ENCODE peak calls at places on chromosomes 3 and 15, in seven cellular contexts. One of them, this sample, is unnamed.

GRCh38 chr3:108403921-108404320 is 106.5 kb downstream of the MYH15 start:
- DNase-seq in fibroblast of lung: no peak
- DNase-seq in A673: no peak
- DNase-seq in CD4-positive, CD25-positive, alpha-beta regulatory T cell: no peak
- DNase-seq in hepatocyte: no peak
- DNase-seq in ascending aorta: no peak
- DNase-seq in psoas muscle: no peak
- DNase-seq in this sample: no peak

GRCh38 chr3:159246385-159246784 is 444.5 kb downstream of the MFSD1 start:
- DNase-seq in ascending aorta: no peak
- DNase-seq in A673: no peak
- DNase-seq in hepatocyte: no peak
- DNase-seq in psoas muscle: no peak
- DNase-seq in fibroblast of lung: no peak
- DNase-seq in CD4-positive, CD25-positive, alpha-beta regulatory T cell: no peak
- DNase-seq in this sample: no peak

GRCh38 chr15:40501487-40501886 is 30.7 kb downstream of the CHST14 start:
- DNase-seq in hepatocyte: no peak
- DNase-seq in ascending aorta: no peak
- DNase-seq in A673: no peak
- DNase-seq in fibroblast of lung: no peak
- DNase-seq in psoas muscle: no peak
- DNase-seq in CD4-positive, CD25-positive, alpha-beta regulatory T cell: no peak
- DNase-seq in this sample: no peak

GRCh38 chr15:75350601-75351331 is 3.9 kb downstream of the NEIL1 start:
- DNase-seq in psoas muscle: no peak
- DNase-seq in fibroblast of lung: no peak
- DNase-seq in hepatocyte: no peak
- DNase-seq in A673: no peak
- DNase-seq in ascending aorta: no peak
- DNase-seq in CD4-positive, CD25-positive, alpha-beta regulatory T cell: no peak
- DNase-seq in this sample: no peak

GRCh38 chr3:13652728-13653127 is 103.8 kb downstream of the FBLN2 start:
- DNase-seq in fibroblast of lung: no peak
- DNase-seq in ascending aorta: no peak
- DNase-seq in psoas muscle: peak; percentile 10
- DNase-seq in hepatocyte: no peak
- DNase-seq in CD4-positive, CD25-positive, alpha-beta regulatory T cell: no peak
- DNase-seq in A673: no peak
- DNase-seq in this sample: no peak

GRCh38 chr3:39809181-39809994 is at the start of gene MYRIP:
- DNase-seq in ascending aorta: no peak
- DNase-seq in psoas muscle: peak; percentile 51
- DNase-seq in A673: peak; percentile 47
- DNase-seq in fibroblast of lung: no peak
- DNase-seq in CD4-positive, CD25-positive, alpha-beta regulatory T cell: no peak
- DNase-seq in hepatocyte: peak; percentile 86
- DNase-seq in this sample: peak; percentile 59

GRCh38 chr15:66369773-66370651 is 13.5 kb upstream of the TIPIN start:
- DNase-seq in hepatocyte: no peak
- DNase-seq in fibroblast of lung: peak; percentile 12
- DNase-seq in A673: peak; percentile 9
- DNase-seq in ascending aorta: no peak
- DNase-seq in CD4-positive, CD25-positive, alpha-beta regulatory T cell: no peak
- DNase-seq in psoas muscle: no peak
- DNase-seq in this sample: peak; percentile 34

GRCh38 chr3:126964261-126964660 is 18.7 kb upstream of the PLXNA1 start:
- DNase-seq in A673: no peak
- DNase-seq in ascending aorta: no peak
- DNase-seq in CD4-positive, CD25-positive, alpha-beta regulatory T cell: no peak
- DNase-seq in fibroblast of lung: no peak
- DNase-seq in hepatocyte: no peak
- DNase-seq in psoas muscle: no peak
- DNase-seq in this sample: no peak

GRCh38 chr15:49883121-49883520 is 235.9 kb downstream of the ATP8B4 start:
- DNase-seq in A673: no peak
- DNase-seq in psoas muscle: no peak
- DNase-seq in fibroblast of lung: no peak
- DNase-seq in hepatocyte: no peak
- DNase-seq in ascending aorta: no peak
- DNase-seq in CD4-positive, CD25-positive, alpha-beta regulatory T cell: no peak
- DNase-seq in this sample: no peak

DNA sequence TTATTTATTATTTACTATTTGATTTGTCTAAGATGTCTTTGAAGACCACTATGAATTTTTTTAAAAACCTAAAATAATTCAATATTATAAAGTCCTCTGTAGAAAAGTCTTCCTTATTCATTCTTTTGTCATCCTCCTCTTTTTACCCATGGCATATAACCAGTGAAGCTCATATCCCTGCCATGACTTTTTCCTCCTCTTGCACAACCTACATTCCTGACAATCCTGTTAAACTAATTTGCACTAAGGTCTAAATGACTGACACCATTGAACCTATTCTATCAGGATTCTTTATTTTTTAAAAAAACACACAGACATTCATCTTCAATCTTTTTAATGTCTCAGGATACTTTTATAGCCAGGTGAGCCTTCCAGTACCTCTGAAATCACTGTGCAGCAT is 159.9 kb upstream of the SLC2A2 start:
- DNase-seq in ascending aorta: no peak
- DNase-seq in CD4-positive, CD25-positive, alpha-beta regulatory T cell: no peak
- DNase-seq in A673: no peak
- DNase-seq in fibroblast of lung: no peak
- DNase-seq in hepatocyte: no peak
- DNase-seq in psoas muscle: no peak
- DNase-seq in this sample: no peak
- H3K4me3 ChIP-seq in ascending aorta: no peak overlapping the region
- H3K4me3 ChIP-seq in CD4-positive, CD25-positive, alpha-beta regulatory T cell: no peak overlapping the region
- H3K4me3 ChIP-seq in A673: no peak overlapping the region
- H3K4me3 ChIP-seq in fibroblast of lung: no peak overlapping the region
- H3K4me3 ChIP-seq in hepatocyte: no peak overlapping the region
- H3K4me3 ChIP-seq in psoas muscle: no peak overlapping the region
- H3K4me3 ChIP-seq in this sample: no peak overlapping the region

DNA sequence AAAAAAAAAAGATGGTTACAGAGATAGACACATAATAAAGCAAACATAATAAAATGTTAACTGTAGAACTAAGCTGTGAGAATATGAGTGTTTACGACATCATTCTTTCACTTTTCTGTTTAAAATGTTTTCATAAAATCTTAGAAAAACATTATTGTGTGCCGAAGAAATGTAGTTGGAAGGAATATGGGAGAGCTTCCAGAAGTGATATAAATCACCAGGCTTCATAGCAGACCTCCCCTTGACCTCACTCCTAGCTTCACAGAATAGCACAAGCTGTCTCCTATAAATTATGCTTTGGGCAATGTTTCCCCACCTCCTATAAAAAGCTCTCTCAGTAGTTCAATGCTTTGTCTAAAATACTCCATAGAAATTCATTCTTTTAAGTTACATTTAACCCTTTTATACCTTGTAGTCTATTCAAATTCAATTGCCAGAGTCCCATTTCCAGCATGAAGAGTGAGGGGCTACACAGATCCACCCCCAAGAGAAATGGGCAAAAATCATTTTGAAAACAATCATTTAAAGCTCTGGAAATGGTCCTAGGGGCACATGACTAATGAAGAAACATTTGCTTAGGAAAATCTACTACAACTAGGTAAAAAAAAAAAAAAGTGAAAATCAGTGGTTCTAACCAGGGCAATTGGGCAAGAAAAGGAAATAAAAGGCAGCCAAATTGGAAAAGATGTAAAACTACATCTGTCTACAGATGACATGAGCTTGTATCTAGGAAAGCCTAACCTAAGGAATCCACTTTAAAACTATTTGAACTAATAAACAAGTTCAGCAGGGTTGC is 9.6 kb downstream of the IMPG2 start:
- DNase-seq in CD4-positive, CD25-positive, alpha-beta regulatory T cell: no peak
- DNase-seq in A673: no peak
- DNase-seq in ascending aorta: no peak
- DNase-seq in fibroblast of lung: peak; percentile 94
- DNase-seq in hepatocyte: peak; percentile 9
- DNase-seq in psoas muscle: no peak
- DNase-seq in this sample: peak; percentile 77
- H3K9me3 ChIP-seq in CD4-positive, CD25-positive, alpha-beta regulatory T cell: peaks cover 26% of the 10 kb centered on the region
- H3K9me3 ChIP-seq in A673: peaks cover 9% of the 10 kb centered on the region
- H3K9me3 ChIP-seq in ascending aorta: peaks cover 15% of the 10 kb centered on the region
- H3K9me3 ChIP-seq in fibroblast of lung: no peaks in the 10 kb centered on the region
- H3K9me3 ChIP-seq in hepatocyte: no peaks in the 10 kb centered on the region
- H3K9me3 ChIP-seq in psoas muscle: peaks cover 7% of the 10 kb centered on the region
- H3K9me3 ChIP-seq in this sample: peaks cover 8% of the 10 kb centered on the region

GRCh38 chr3:197023998-197024651 is 5.5 kb downstream of the MELTF start:
- DNase-seq in ascending aorta: no peak
- DNase-seq in A673: no peak
- DNase-seq in psoas muscle: no peak
- DNase-seq in hepatocyte: peak; percentile 7
- DNase-seq in CD4-positive, CD25-positive, alpha-beta regulatory T cell: no peak
- DNase-seq in fibroblast of lung: no peak
- DNase-seq in this sample: no peak
- H3K4me3 ChIP-seq in ascending aorta: no peak overlapping the region
- H3K4me3 ChIP-seq in A673: no peak overlapping the region
- H3K4me3 ChIP-seq in psoas muscle: no peak overlapping the region
- H3K4me3 ChIP-seq in hepatocyte: no peak overlapping the region
- H3K4me3 ChIP-seq in CD4-positive, CD25-positive, alpha-beta regulatory T cell: no peak overlapping the region
- H3K4me3 ChIP-seq in fibroblast of lung: no peak overlapping the region
- H3K4me3 ChIP-seq in this sample: no peak overlapping the region

GRCh38 chr3:25493786-25494185 is 65.7 kb downstream of the RARB start:
- DNase-seq in fibroblast of lung: no peak
- DNase-seq in A673: no peak
- DNase-seq in ascending aorta: no peak
- DNase-seq in hepatocyte: no peak
- DNase-seq in psoas muscle: no peak
- DNase-seq in CD4-positive, CD25-positive, alpha-beta regulatory T cell: no peak
- DNase-seq in this sample: peak; percentile 30
- H3K9me3 ChIP-seq in fibroblast of lung: no peaks in the 10 kb centered on the region
- H3K9me3 ChIP-seq in A673: peaks cover 22% of the 10 kb centered on the region
- H3K9me3 ChIP-seq in ascending aorta: peaks cover 34% of the 10 kb centered on the region
- H3K9me3 ChIP-seq in hepatocyte: peaks cover 32% of the 10 kb centered on the region
- H3K9me3 ChIP-seq in psoas muscle: peaks cover 42% of the 10 kb centered on the region
- H3K9me3 ChIP-seq in CD4-positive, CD25-positive, alpha-beta regulatory T cell: peaks cover 26% of the 10 kb centered on the region
- H3K9me3 ChIP-seq in this sample: peaks cover 89% of the 10 kb centered on the region

GRCh38 chr3:190505381-190506003 is 8.4 kb upstream of the IL1RAP start:
- DNase-seq in ascending aorta: no peak
- DNase-seq in CD4-positive, CD25-positive, alpha-beta regulatory T cell: no peak
- DNase-seq in A673: no peak
- DNase-seq in hepatocyte: no peak
- DNase-seq in fibroblast of lung: no peak
- DNase-seq in psoas muscle: no peak
- DNase-seq in this sample: no peak

GRCh38 chr3:190506271-190506670 is 7.6 kb upstream of the IL1RAP start:
- DNase-seq in A673: no peak
- DNase-seq in ascending aorta: no peak
- DNase-seq in psoas muscle: no peak
- DNase-seq in hepatocyte: no peak
- DNase-seq in CD4-positive, CD25-positive, alpha-beta regulatory T cell: no peak
- DNase-seq in fibroblast of lung: no peak
- DNase-seq in this sample: no peak

GRCh38 chr3:190499157-190499556 is 14.7 kb upstream of the IL1RAP start:
- DNase-seq in hepatocyte: no peak
- DNase-seq in CD4-positive, CD25-positive, alpha-beta regulatory T cell: no peak
- DNase-seq in psoas muscle: no peak
- DNase-seq in fibroblast of lung: no peak
- DNase-seq in ascending aorta: no peak
- DNase-seq in A673: no peak
- DNase-seq in this sample: no peak

DNA sequence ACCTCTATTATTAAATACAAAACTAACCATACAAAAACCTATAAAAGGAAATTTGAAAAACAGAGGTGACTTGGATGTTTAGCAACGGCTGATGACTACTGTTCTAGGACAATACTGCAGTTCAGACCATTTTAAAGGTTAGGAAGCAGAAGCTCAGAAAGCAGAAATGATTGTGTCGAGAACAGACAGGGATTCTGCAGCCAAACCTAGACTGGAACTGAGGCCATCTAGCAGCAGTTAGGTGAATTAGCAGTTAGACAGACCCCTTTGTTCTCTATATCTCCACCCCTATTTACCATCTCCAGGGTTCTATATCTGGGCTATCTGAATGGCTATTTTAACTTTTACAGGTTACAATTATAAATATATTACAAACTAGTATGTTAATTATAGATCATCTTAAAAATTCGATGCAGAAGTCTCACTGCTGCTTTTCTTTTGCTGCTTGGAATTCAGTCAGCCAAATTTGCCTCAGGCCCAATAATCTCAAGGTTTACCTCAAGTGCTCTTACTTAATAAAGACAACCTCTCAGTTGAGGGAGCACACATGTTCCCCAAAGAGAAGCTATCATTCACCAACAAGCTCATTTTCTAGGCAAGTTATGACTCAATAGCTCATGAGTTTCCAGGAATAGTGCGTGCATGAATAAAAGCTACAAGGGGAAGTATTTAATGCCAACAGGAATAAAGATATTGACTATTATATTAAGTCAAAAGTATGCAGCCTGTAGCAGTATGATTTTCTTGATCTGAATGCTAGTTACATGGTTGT is 9.3 kb upstream of the IL1RAP start:
- DNase-seq in CD4-positive, CD25-positive, alpha-beta regulatory T cell: no peak
- DNase-seq in psoas muscle: no peak
- DNase-seq in A673: no peak
- DNase-seq in ascending aorta: no peak
- DNase-seq in fibroblast of lung: peak; percentile 32
- DNase-seq in hepatocyte: no peak
- DNase-seq in this sample: no peak
- H3K4me3 ChIP-seq in CD4-positive, CD25-positive, alpha-beta regulatory T cell: no peak overlapping the region
- H3K4me3 ChIP-seq in psoas muscle: no peak overlapping the region
- H3K4me3 ChIP-seq in A673: no peak overlapping the region
- H3K4me3 ChIP-seq in ascending aorta: no peak overlapping the region
- H3K4me3 ChIP-seq in fibroblast of lung: no peak overlapping the region
- H3K4me3 ChIP-seq in hepatocyte: no peak overlapping the region
- H3K4me3 ChIP-seq in this sample: no peak overlapping the region

GRCh38 chr15:20348900-20349773 is 192.5 kb downstream of the GOLGA6L6 start:
- DNase-seq in fibroblast of lung: no peak
- DNase-seq in ascending aorta: no peak
- DNase-seq in A673: no peak
- DNase-seq in psoas muscle: peak; percentile 18
- DNase-seq in CD4-positive, CD25-positive, alpha-beta regulatory T cell: no peak
- DNase-seq in hepatocyte: peak; percentile 48
- DNase-seq in this sample: no peak
- H3K9me3 ChIP-seq in fibroblast of lung: peaks cover 25% of the 10 kb centered on the region
- H3K9me3 ChIP-seq in ascending aorta: peaks cover 5% of the 10 kb centered on the region
- H3K9me3 ChIP-seq in A673: peaks cover 98% of the 10 kb centered on the region
- H3K9me3 ChIP-seq in psoas muscle: no peaks in the 10 kb centered on the region
- H3K9me3 ChIP-seq in CD4-positive, CD25-positive, alpha-beta regulatory T cell: no peaks in the 10 kb centered on the region
- H3K9me3 ChIP-seq in hepatocyte: peaks cover 66% of the 10 kb centered on the region
- H3K9me3 ChIP-seq in this sample: peaks cover 5% of the 10 kb centered on the region

GRCh38 chr15:92733090-92733933 is 77.7 kb upstream of the FAM174B start:
- DNase-seq in A673: peak; percentile 41
- DNase-seq in hepatocyte: no peak
- DNase-seq in CD4-positive, CD25-positive, alpha-beta regulatory T cell: no peak
- DNase-seq in psoas muscle: no peak
- DNase-seq in ascending aorta: no peak
- DNase-seq in fibroblast of lung: no peak
- DNase-seq in this sample: no peak

DNA sequence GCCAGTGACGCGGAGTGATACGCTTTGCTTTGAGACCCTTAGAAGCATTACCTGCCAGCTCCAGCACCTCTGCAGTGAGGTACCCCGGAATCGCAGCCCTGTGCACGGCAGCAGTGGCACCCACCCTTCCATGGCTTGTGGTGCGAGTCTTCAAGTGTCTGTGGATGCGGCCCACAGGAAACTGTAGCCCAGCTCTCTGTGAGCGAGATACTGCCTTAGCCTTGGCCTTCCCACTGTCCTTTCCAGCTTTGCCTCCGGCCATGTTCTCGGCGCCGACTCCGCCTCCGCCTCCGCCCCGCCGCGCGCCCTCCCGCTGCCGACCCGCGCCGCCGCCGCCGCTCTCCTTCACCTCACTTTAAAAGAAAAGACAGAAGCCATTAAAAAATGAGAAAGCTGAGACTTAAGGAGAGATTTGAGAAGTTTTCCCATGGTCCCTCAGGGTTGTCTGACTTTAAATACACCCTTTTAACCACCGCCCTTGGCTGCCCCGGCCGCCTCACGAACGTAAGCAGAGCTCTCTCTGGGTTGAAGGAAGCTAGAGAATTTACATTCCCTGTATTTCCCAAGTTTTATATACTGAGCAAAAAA is 78.5 kb upstream of the FAM174B start:
- DNase-seq in CD4-positive, CD25-positive, alpha-beta regulatory T cell: no peak
- DNase-seq in hepatocyte: peak; percentile 26
- DNase-seq in ascending aorta: no peak
- DNase-seq in A673: no peak
- DNase-seq in psoas muscle: peak; percentile 20
- DNase-seq in fibroblast of lung: peak; percentile 59
- DNase-seq in this sample: no peak
- H3K4me3 ChIP-seq in CD4-positive, CD25-positive, alpha-beta regulatory T cell: peak overlapping the region; percentile 42
- H3K4me3 ChIP-seq in hepatocyte: peak overlapping the region; percentile 16
- H3K4me3 ChIP-seq in ascending aorta: peak overlapping the region; percentile 51
- H3K4me3 ChIP-seq in A673: peak overlapping the region; percentile 40
- H3K4me3 ChIP-seq in psoas muscle: peak overlapping the region; percentile 70
- H3K4me3 ChIP-seq in fibroblast of lung: peak overlapping the region; percentile 62
- H3K4me3 ChIP-seq in this sample: peak overlapping the region; percentile 86